ENCODE peak calls at places on chromosome 3, in six cellular contexts. S is activated CD8-positive, alpha-beta T cell treated with anti-CD3 and anti-CD28 coated beads for 36 hours; O is A549; C is tibial artery; L is brain microvascular endothelial cell; R is GM12878. W is an unnamed sample.

GRCh38 chr3:36894924-36895323 is 49.9 kb downstream of the TRANK1 start:
- DNase-seq in L (no peak), C (no peak), S (no peak), R (peak), O (no peak), W (no peak)

GRCh38 chr3:40237892-40238571 is 71.5 kb upstream of the EIF1B start:
- DNase-seq in L (peak), O (peak), C (no peak), S (no peak), R (no peak), W (no peak)

GRCh38 chr3:79473993-79474392 is 293.8 kb downstream of the ROBO1 start:
- DNase-seq in C (no peak), S (no peak), R (no peak), L (peak), O (no peak), W (no peak)

GRCh38 chr3:89145995-89146394 is 38.6 kb downstream of the EPHA3 start:
- DNase-seq in S (no peak), R (no peak), C (no peak), L (peak), O (no peak), W (peak)

GRCh38 chr3:69326821-69327433 is 59.0 kb downstream of the FRMD4B start:
- DNase-seq in O (no peak), C (no peak), R (peak), L (no peak), S (peak), W (no peak)

GRCh38 chr3:187955076-187955952 is 198.6 kb upstream of the LPP start:
- DNase-seq in L (peak), S (no peak), C (peak), O (peak), R (no peak), W (peak)

GRCh38 chr3:127351775-127352350 is 64.0 kb upstream of the PRR20G start:
- DNase-seq in S (no peak), L (no peak), O (no peak), C (no peak), R (no peak), W (no peak)

GRCh38 chr3:107962015-107962414 is 128.8 kb downstream of the CD47 start:
- DNase-seq in O (no peak), R (no peak), L (no peak), S (no peak), C (no peak), W (no peak)

GRCh38 chr3:85342915-85343314 is 384.1 kb downstream of the CADM2 start:
- DNase-seq in S (no peak), O (peak), C (no peak), L (peak), R (no peak), W (no peak)

GRCh38 chr3:86954226-86954625 is 36.7 kb downstream of the VGLL3 start:
- DNase-seq in O (no peak), C (no peak), L (no peak), S (no peak), R (no peak), W (no peak)

DNA sequence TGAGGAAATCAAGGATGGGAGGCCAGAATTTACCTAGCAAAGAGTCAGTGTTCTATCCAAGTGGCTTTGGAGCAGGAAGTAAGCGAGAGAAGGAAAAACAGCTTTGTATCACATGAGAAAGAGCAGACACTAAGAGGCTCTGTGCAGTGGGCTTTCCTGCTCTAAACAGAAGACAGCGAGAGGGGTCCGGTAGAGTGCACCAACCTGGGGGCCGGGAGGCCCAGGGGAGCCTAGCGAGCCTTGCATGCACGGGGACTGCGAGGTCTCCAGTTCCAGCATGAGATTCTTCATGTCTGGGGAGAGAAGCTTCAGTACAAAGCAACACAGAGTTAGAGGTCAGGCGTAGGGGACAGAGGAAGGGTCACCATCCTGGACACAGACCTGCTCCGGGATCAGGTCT is 33.5 kb downstream of the COLQ start:
- DNase-seq in O (no peak), L (no peak), S (no peak), C (no peak), R (no peak), W (no peak)
- TF ChIP-seq CTCF in O (no peak), L (no peak), S (no peak), C (no peak), R (no peak), W (no peak)

GRCh38 chr3:13762931-13763330 is 116.9 kb downstream of the WNT7A start:
- DNase-seq in R (no peak), C (no peak), L (no peak), O (no peak), S (no peak), W (no peak)
- TF ChIP-seq CTCF in R (no peak), C (no peak), L (no peak), O (no peak), S (no peak), W (no peak)

GRCh38 chr3:136456196-136456595 is 206.1 kb downstream of the PCCB start:
- DNase-seq in C (no peak), O (no peak), S (no peak), R (no peak), L (no peak), W (no peak)
- TF ChIP-seq CTCF in C (no peak), O (no peak), S (no peak), R (no peak), L (no peak), W (no peak)

DNA sequence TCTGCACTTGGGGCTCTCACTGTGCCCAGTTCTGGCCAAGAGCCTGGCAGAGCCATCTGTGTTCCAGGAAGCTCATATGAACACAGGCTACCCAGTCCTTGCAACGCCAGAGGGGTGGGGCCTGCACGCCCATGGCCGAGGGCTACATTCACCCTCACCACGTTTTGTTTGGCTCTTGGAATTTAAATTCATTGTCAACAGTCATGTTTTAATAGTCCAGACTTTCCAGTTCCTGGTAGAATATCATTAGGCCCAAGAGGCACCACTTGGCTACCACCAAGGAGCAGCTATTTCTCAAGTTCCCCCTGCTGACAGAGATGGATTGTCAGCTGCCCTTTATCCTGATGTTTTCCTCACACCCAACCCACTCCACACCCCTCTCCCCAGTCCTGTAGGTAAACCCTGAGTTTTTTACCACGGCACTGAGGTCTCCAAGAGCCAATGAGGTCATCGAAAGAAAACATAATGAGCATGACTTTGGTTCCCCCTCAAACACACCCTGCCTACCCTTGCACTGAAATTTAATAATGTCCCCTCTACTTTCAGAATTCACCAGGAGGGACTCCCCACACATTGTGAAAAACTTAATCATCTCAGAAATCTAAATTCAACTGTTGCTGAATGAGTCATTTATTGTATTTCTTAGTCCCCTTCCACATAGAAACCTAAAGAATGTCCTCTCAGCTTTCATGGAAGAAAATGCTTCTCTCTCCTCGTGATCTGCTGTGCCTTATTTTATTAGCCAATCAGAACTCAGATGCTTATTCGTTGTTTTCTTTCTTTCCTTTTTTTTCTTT is 125.1 kb downstream of the SHQ1 start:
- DNase-seq in O (no peak), L (peak), C (no peak), S (peak), R (peak), W (no peak)
- TF ChIP-seq CTCF in O (no peak), L (no peak), C (no peak), S (no peak), R (no peak), W (no peak)

GRCh38 chr3:150179330-150179729 is 208.6 kb upstream of the PFN2 start:
- DNase-seq in C (no peak), O (no peak), L (no peak), R (no peak), S (no peak), W (no peak)

GRCh38 chr3:150183619-150184425 is 213.1 kb upstream of the PFN2 start:
- DNase-seq in R (peak), S (peak), C (peak), L (peak), O (peak), W (peak)

GRCh38 chr3:150180349-150180748 is 209.7 kb upstream of the PFN2 start:
- DNase-seq in L (peak), R (no peak), O (no peak), C (no peak), S (no peak), W (peak)

DNA sequence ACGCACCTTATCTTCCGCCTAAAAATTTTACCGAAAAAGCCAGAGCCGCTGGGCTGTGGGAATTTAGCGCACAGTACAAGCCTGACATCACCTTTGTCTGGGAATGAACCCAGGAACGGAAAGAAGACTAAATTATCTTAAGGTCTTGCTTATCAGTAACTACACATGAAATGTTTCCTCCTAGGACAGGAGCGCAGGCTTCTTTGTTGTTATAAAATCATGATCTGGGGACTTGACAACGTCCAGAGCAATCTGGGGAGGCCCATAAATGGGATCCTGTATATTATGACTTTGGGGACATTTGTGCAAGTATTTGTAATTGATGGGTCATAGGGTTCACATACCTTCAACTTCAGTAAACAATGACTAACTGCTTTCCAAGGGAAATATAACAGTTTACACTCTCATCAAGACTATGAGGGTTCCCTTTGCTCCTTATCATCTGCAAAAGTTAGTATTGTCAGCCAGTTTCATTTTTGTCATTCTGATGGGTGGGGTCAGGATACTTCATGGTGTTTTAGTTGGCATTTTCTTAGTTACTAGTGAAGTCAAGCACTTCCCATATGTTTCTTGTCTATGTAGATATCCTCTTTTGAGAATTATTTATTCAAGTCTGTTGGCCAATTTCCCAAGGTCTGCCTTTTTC is 213.9 kb upstream of the PFN2 start:
- DNase-seq in C (no peak), S (no peak), L (peak), O (peak), R (no peak), W (no peak)
- TF ChIP-seq CTCF in C (no peak), S (peak), L (no peak), O (no peak), R (no peak), W (no peak)

W was measured in AG04450.